ENCODE peak calls at places on chromosomes 7 and 10, in four cellular contexts. K, U, W and M are unnamed samples.

GRCh38 chr7:121286742-121287699 is 41.8 kb upstream of the WNT16 start:
- DNase-seq in K (no peak), U (no peak), W (peak), M (no peak)

GRCh38 chr10:118918689-118919088 is 110.8 kb upstream of the NANOS1 start:
- DNase-seq in K (no peak), U (no peak), W (no peak), M (peak)

GRCh38 chr7:37196631-37197030 is 252.0 kb downstream of the ELMO1 start:
- DNase-seq in K (no peak), U (no peak), W (no peak), M (no peak)

GRCh38 chr10:1631282-1631681 is 106.0 kb downstream of the ADARB2 start:
- DNase-seq in K (no peak), U (no peak), W (no peak), M (no peak)

GRCh38 chr10:75400769-75401568 is 595 bp downstream of the ZNF503 start:
- DNase-seq in K (no peak), U (peak), W (peak), M (peak)

GRCh38 chr7:126424985-126425384 is 827.8 kb downstream of the GRM8 start:
- DNase-seq in K (no peak), U (no peak), W (no peak), M (no peak)

GRCh38 chr7:149785983-149786382 is 12.6 kb upstream of the ZNF467 start:
- DNase-seq in K (no peak), U (no peak), W (no peak), M (no peak)

GRCh38 chr7:80883188-80884025 is 35.4 kb downstream of the SEMA3C start:
- DNase-seq in K (no peak), U (no peak), W (peak), M (peak)

GRCh38 chr10:129909531-129910286 is 54.4 kb downstream of the EBF3 start:
- DNase-seq in K (no peak), U (no peak), W (no peak), M (no peak)

GRCh38 chr10:13118784-13119133 is 18.8 kb downstream of the OPTN start:
- DNase-seq in K (no peak), U (no peak), W (no peak), M (no peak)

GRCh38 chr7:138934401-138934800 is 46.8 kb downstream of the KIAA1549 start:
- DNase-seq in K (no peak), U (no peak), W (no peak), M (no peak)

GRCh38 chr10:43195557-43195956 is 57.3 kb downstream of the CSGALNACT2 start:
- DNase-seq in K (no peak), U (no peak), W (no peak), M (no peak)

GRCh38 chr10:61761825-61762217 is 99.1 kb downstream of the CABCOCO1 start:
- DNase-seq in K (no peak), U (no peak), W (no peak), M (no peak)

GRCh38 chr7:42843209-42843800 is 68.6 kb downstream of the C7orf25 start:
- DNase-seq in K (no peak), U (peak), W (peak), M (peak)

GRCh38 chr10:119415536-119416527 is 126.7 kb downstream of the RGS10 start:
- DNase-seq in K (no peak), U (no peak), W (no peak), M (no peak)

GRCh38 chr7:55018361-55019328 is at the start of gene EGFR:
- DNase-seq in K (no peak), U (no peak), W (peak), M (peak)

GRCh38 chr7:17870406-17870805 is 69.9 kb downstream of the SNX13 start:
- DNase-seq in K (no peak), U (no peak), W (no peak), M (no peak)

GRCh38 chr7:114151777-114152176 is 233.0 kb upstream of the PPP1R3A start:
- DNase-seq in K (no peak), U (no peak), W (no peak), M (no peak)

GRCh38 chr7:55449992-55450535 is 84.9 kb downstream of the LANCL2 start:
- DNase-seq in K (no peak), U (no peak), W (no peak), M (no peak)

GRCh38 chr10:75876710-75877109 is 445.3 kb downstream of the LRMDA start:
- DNase-seq in K (no peak), U (no peak), W (no peak), M (no peak)

GRCh38 chr10:95482501-95483248 is 78.5 kb downstream of the SORBS1 start:
- DNase-seq in K (no peak), U (no peak), W (no peak), M (no peak)

GRCh38 chr7:69738396-69738889 is 140.2 kb downstream of the AUTS2 start:
- DNase-seq in K (peak), U (no peak), W (no peak), M (no peak)

GRCh38 chr7:77538186-77538907 is 1.3 kb downstream of the PTPN12 start:
- DNase-seq in K (no peak), U (peak), W (peak), M (peak)

GRCh38 chr10:128896183-128896805 is 570.7 kb upstream of the MGMT start:
- DNase-seq in K (no peak), U (no peak), W (no peak), M (no peak)

GRCh38 chr10:34479520-34480179 is 335.4 kb downstream of the PARD3 start:
- DNase-seq in K (no peak), U (no peak), W (no peak), M (no peak)

GRCh38 chr7:299169-299568 is 9.2 kb downstream of the FOXL3 start:
- DNase-seq in K (no peak), U (no peak), W (no peak), M (no peak)

GRCh38 chr7:95899919-95900513 is 127.7 kb downstream of the DYNC1I1 start:
- DNase-seq in K (no peak), U (no peak), W (no peak), M (no peak)

GRCh38 chr7:43602271-43602670 is 19.4 kb downstream of the STK17A start:
- DNase-seq in K (no peak), U (no peak), W (no peak), M (no peak)

GRCh38 chr10:103890194-103890658 is 27.8 kb downstream of the STN1 start:
- DNase-seq in K (no peak), U (no peak), W (peak), M (peak)

GRCh38 chr7:74051629-74052410 is 23.8 kb downstream of the ELN start:
- DNase-seq in K (no peak), U (peak), W (no peak), M (no peak)

GRCh38 chr10:42973870-42974692 is 102.8 kb upstream of the RET start:
- DNase-seq in K (no peak), U (no peak), W (no peak), M (no peak)

GRCh38 chr7:102021841-102022618 is 204.6 kb downstream of the CUX1 start:
- DNase-seq in K (no peak), U (no peak), W (no peak), M (no peak)

GRCh38 chr7:44959433-44959951 is 19.3 kb downstream of the MYO1G start:
- DNase-seq in K (no peak), U (peak), W (peak), M (no peak)

GRCh38 chr10:45473126-45473525 is 99.1 kb downstream of the ALOX5 start:
- DNase-seq in K (no peak), U (no peak), W (no peak), M (no peak)
- TF ChIP-seq FOS in K (no peak), U (no peak), W (no peak), M (no peak)

GRCh38 chr7:91940572-91941341 is at the start of gene AKAP9:
- DNase-seq in K (peak), U (peak), W (peak), M (peak)

GRCh38 chr7:91941450-91941849 is 788 bp downstream of the AKAP9 start:
- DNase-seq in K (no peak), U (no peak), W (peak), M (peak)

GRCh38 chr7:91945476-91945875 is 4.8 kb downstream of the AKAP9 start:
- DNase-seq in K (no peak), U (no peak), W (peak), M (no peak)

GRCh38 chr7:91942312-91942711 is 1.6 kb downstream of the AKAP9 start:
- DNase-seq in K (no peak), U (no peak), W (no peak), M (no peak)

GRCh38 chr7:91940171-91940570 is 491 bp upstream of the AKAP9 start:
- DNase-seq in K (no peak), U (peak), W (no peak), M (peak)
- TF ChIP-seq FOS in K (no peak), U (no peak), W (no peak), M (no peak)

GRCh38 chr10:11341253-11341652 is 270.2 kb downstream of the USP6NL start:
- DNase-seq in K (no peak), U (no peak), W (no peak), M (no peak)

GRCh38 chr10:11345224-11346054 is 266.0 kb downstream of the USP6NL start:
- DNase-seq in K (peak), U (no peak), W (no peak), M (peak)

GRCh38 chr10:11344081-11344480 is 267.4 kb downstream of the USP6NL start:
- DNase-seq in K (no peak), U (no peak), W (no peak), M (no peak)

GRCh38 chr10:11339660-11340059 is 271.8 kb downstream of the USP6NL start:
- DNase-seq in K (no peak), U (no peak), W (no peak), M (no peak)

GRCh38 chr10:11344550-11344949 is 266.9 kb downstream of the USP6NL start:
- DNase-seq in K (no peak), U (no peak), W (no peak), M (no peak)
- TF ChIP-seq FOS in K (no peak), U (no peak), W (no peak), M (no peak)

GRCh38 chr7:24050991-24051529 is 232.9 kb upstream of the NPY start:
- DNase-seq in K (no peak), U (no peak), W (no peak), M (no peak)

GRCh38 chr7:24049296-24049695 is 234.7 kb upstream of the NPY start:
- DNase-seq in K (no peak), U (no peak), W (no peak), M (no peak)

GRCh38 chr7:24054231-24054630 is 229.8 kb upstream of the NPY start:
- DNase-seq in K (no peak), U (no peak), W (no peak), M (no peak)

GRCh38 chr7:24051651-24052050 is 232.3 kb upstream of the NPY start:
- DNase-seq in K (no peak), U (no peak), W (no peak), M (no peak)

GRCh38 chr7:24052572-24053223 is 231.3 kb upstream of the NPY start:
- DNase-seq in K (no peak), U (no peak), W (peak), M (no peak)
- TF ChIP-seq FOS in K (no peak), U (no peak), W (no peak), M (no peak)

GRCh38 chr10:131841131-131841661 is 59.6 kb upstream of the PPP2R2D start:
- DNase-seq in K (no peak), U (no peak), W (no peak), M (no peak)

GRCh38 chr10:131840788-131841118 is 60.1 kb upstream of the PPP2R2D start:
- DNase-seq in K (no peak), U (no peak), W (no peak), M (no peak)

GRCh38 chr10:131841669-131842139 is 59.1 kb upstream of the PPP2R2D start:
- DNase-seq in K (no peak), U (no peak), W (no peak), M (no peak)

GRCh38 chr10:131838921-131839320 is 61.9 kb upstream of the PPP2R2D start:
- DNase-seq in K (no peak), U (no peak), W (no peak), M (no peak)

GRCh38 chr10:131839351-131839750 is 61.5 kb upstream of the PPP2R2D start:
- DNase-seq in K (no peak), U (no peak), W (no peak), M (no peak)
- TF ChIP-seq FOS in K (no peak), U (no peak), W (no peak), M (no peak)

GRCh38 chr10:10831085-10831484 is 186.6 kb upstream of the CELF2 start:
- DNase-seq in K (no peak), U (no peak), W (peak), M (peak)
- TF ChIP-seq FOS in K (no peak), U (no peak), W (peak), M (peak)

DNA sequence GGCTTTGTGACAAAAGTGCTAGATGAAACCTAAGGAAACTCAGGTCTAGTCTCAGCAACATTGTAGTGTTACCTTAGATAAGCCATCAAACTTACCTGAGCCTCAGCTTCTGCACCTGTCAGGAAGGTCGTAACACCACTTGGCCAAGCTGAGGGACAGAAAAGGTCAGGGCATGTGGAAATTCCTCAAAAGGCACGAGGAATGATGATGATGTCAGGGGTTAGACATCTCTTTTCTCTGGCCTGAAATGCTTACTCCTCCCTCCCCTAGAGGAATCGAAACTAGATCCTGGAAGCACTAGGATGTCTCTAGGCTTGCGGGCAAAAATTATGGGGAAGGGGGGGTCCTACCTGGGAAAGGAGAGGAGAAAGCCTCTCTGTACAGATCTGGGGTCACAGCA is 115.5 kb downstream of the RPS24 start:
- DNase-seq in K (no peak), U (no peak), W (peak), M (no peak)
- TF ChIP-seq FOS in K (no peak), U (no peak), W (no peak), M (no peak)

GRCh38 chr10:74373059-74373458 is 222.0 kb downstream of the ADK start:
- DNase-seq in K (no peak), U (no peak), W (peak), M (no peak)

GRCh38 chr10:74377476-74377875 is 226.5 kb downstream of the ADK start:
- DNase-seq in K (no peak), U (no peak), W (no peak), M (no peak)

GRCh38 chr10:74371696-74372095 is 220.7 kb downstream of the ADK start:
- DNase-seq in K (no peak), U (no peak), W (peak), M (no peak)
- TF ChIP-seq FOS in K (no peak), U (no peak), W (no peak), M (no peak)

GRCh38 chr10:87930929-87931835 is 67.8 kb downstream of the PTEN start:
- DNase-seq in K (peak), U (no peak), W (no peak), M (no peak)

GRCh38 chr10:87935290-87936141 is 72.1 kb downstream of the PTEN start:
- DNase-seq in K (no peak), U (no peak), W (peak), M (no peak)

GRCh38 chr10:87930141-87930540 is 66.7 kb downstream of the PTEN start:
- DNase-seq in K (no peak), U (no peak), W (no peak), M (no peak)

GRCh38 chr10:87928996-87929395 is 65.6 kb downstream of the PTEN start:
- DNase-seq in K (no peak), U (no peak), W (no peak), M (no peak)

GRCh38 chr10:87931836-87932230 is 68.4 kb downstream of the PTEN start:
- DNase-seq in K (no peak), U (no peak), W (peak), M (no peak)
- TF ChIP-seq FOS in K (no peak), U (no peak), W (no peak), M (peak)

GRCh38 chr7:6628045-6628444 is 9.1 kb upstream of the ZNF316 start:
- DNase-seq in K (no peak), U (no peak), W (no peak), M (no peak)
- TF ChIP-seq FOS in K (no peak), U (no peak), W (no peak), M (no peak)